ENCODE peak calls at places on chromosomes 12 and 14, in four cellular contexts. S is nephron progenitor cell, U is OCI-LY7, A is foreskin fibroblast. P is an unnamed sample.

GRCh38 chr12:5227722-5228274 is 184.1 kb downstream of the KCNA5 start:
- DNase-seq in S (no peak), U (no peak), A (no peak), P (no peak)

GRCh38 chr12:57964421-57964820 is 23.1 kb downstream of the ATP23 start:
- DNase-seq in S (no peak), U (no peak), A (no peak), P (no peak)

GRCh38 chr12:10632226-10632625 is 18.8 kb upstream of the MAGOHB start:
- DNase-seq in S (no peak), U (no peak), A (no peak), P (no peak)

GRCh38 chr12:14283489-14284144 is 81.9 kb upstream of the ATF7IP start:
- DNase-seq in S (no peak), U (peak), A (no peak), P (no peak)

GRCh38 chr14:75204106-75204505 is 27.7 kb upstream of the TMED10 start:
- DNase-seq in S (no peak), U (no peak), A (no peak), P (no peak)

GRCh38 chr14:65070710-65071033 is 31.6 kb downstream of the MAX start:
- DNase-seq in S (no peak), U (no peak), A (no peak), P (no peak)

GRCh38 chr14:76918176-76918750 is 92.1 kb downstream of the LRRC74A start:
- DNase-seq in S (no peak), U (no peak), A (peak), P (no peak)

GRCh38 chr14:68787235-68787727 is 5.6 kb downstream of the ZFP36L1 start:
- DNase-seq in S (no peak), U (no peak), A (peak), P (no peak)

GRCh38 chr12:3107071-3107583 is 29.9 kb downstream of the TSPAN9 start:
- DNase-seq in S (peak), U (no peak), A (no peak), P (no peak)

GRCh38 chr14:93007225-93007997 is 84.5 kb downstream of the CHGA start:
- DNase-seq in S (no peak), U (peak), A (peak), P (no peak)

GRCh38 chr12:54661048-54661447 is 12.9 kb upstream of the DCD start:
- DNase-seq in S (no peak), U (no peak), A (no peak), P (no peak)

GRCh38 chr12:48978291-48978740 is at the start of gene WNT1:
- DNase-seq in S (peak), U (no peak), A (no peak), P (no peak)
- TF ChIP-seq CTCF in S (peak), U (peak), A (no peak), P (peak)

GRCh38 chr12:27229367-27229766 is 14.7 kb upstream of the STK38L start:
- DNase-seq in S (no peak), U (no peak), A (no peak), P (no peak)

GRCh38 chr12:27237790-27238771 is 6.0 kb upstream of the STK38L start:
- DNase-seq in S (no peak), U (peak), A (no peak), P (no peak)

GRCh38 chr12:27236498-27236897 is 7.6 kb upstream of the STK38L start:
- DNase-seq in S (no peak), U (no peak), A (no peak), P (no peak)

GRCh38 chr12:27233814-27234213 is 10.3 kb upstream of the STK38L start:
- DNase-seq in S (no peak), U (no peak), A (no peak), P (no peak)
- TF ChIP-seq CTCF in S (no peak), U (no peak), A (no peak), P (peak)

GRCh38 chr12:132818562-132818961 is 10.1 kb downstream of the GOLGA3 start:
- DNase-seq in S (no peak), U (no peak), A (no peak), P (no peak)
- TF ChIP-seq CTCF in S (no peak), U (no peak), A (no peak), P (no peak)

GRCh38 chr14:22122227-22123187 is 448.9 kb upstream of the OR4E1 start:
- DNase-seq in S (peak), U (peak), A (no peak), P (no peak)
- TF ChIP-seq CTCF in S (peak), U (peak), A (no peak), P (peak)

GRCh38 chr12:18861287-18861858 is 123.5 kb downstream of the CAPZA3 start:
- DNase-seq in S (no peak), U (peak), A (peak), P (no peak)
- TF ChIP-seq CTCF in S (peak), U (peak), A (peak), P (peak)

GRCh38 chr14:21997300-21997699 is 323.7 kb upstream of the OR4E1 start:
- DNase-seq in S (no peak), U (peak), A (no peak), P (no peak)
- TF ChIP-seq CTCF in S (no peak), U (peak), A (no peak), P (peak)

GRCh38 chr12:94195483-94195882 is 47.1 kb downstream of the PLXNC1 start:
- DNase-seq in S (no peak), U (no peak), A (no peak), P (no peak)
- TF ChIP-seq CTCF in S (no peak), U (peak), A (no peak), P (peak)

GRCh38 chr12:50102186-50102585 is 1.6 kb upstream of the GPD1 start:
- DNase-seq in S (no peak), U (no peak), A (no peak), P (no peak)

GRCh38 chr12:50102648-50103309 is 1.0 kb upstream of the GPD1 start:
- DNase-seq in S (no peak), U (no peak), A (no peak), P (no peak)

GRCh38 chr12:50103351-50103750 is 457 bp upstream of the GPD1 start:
- DNase-seq in S (no peak), U (no peak), A (no peak), P (no peak)

GRCh38 chr12:50100561-50100960 is 3.2 kb upstream of the GPD1 start:
- DNase-seq in S (no peak), U (no peak), A (no peak), P (no peak)

DNA sequence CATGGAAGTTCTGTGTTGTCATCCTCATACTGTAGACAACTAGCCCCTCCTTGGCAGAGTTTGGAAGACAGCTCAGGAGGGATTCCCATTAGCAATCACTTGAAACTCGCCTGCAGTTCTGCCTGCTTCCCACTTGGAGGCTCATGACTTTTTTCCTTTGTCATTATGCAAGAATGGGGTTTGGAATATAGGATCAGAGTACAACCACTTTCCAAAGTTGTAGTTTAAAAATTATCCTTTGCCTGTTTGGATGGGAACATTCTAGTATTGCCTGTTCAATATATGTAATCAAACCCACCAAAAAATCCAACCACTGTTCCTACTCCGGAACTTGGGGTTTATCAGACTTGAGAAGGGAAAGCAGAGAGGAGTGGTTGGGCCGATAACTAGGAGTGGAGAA is 2.1 kb upstream of the GPD1 start:
- DNase-seq in S (no peak), U (no peak), A (peak), P (no peak)
- TF ChIP-seq CTCF in S (peak), U (peak), A (peak), P (peak)

GRCh38 chr12:105831372-105831771 is 307.4 kb downstream of the NUAK1 start:
- DNase-seq in S (no peak), U (no peak), A (no peak), P (no peak)
- TF ChIP-seq CTCF in S (no peak), U (no peak), A (no peak), P (no peak)

GRCh38 chr14:19878029-19878642 is 3.2 kb downstream of the OR4K2 start:
- DNase-seq in S (no peak), U (peak), A (no peak), P (no peak)
- TF ChIP-seq CTCF in S (peak), U (peak), A (peak), P (peak)